ENCODE peak calls at places on chromosomes 2 and 18, in five cellular contexts. D is GM12878, Q is HepG2, E is A549, Z is H1. O is an unnamed sample.

GRCh38 chr2:102317715-102318114 is 6.4 kb downstream of the IL1RL1 start:
- DNase-seq in D (no peak), Q (no peak), E (no peak), Z (no peak), O (no peak)

GRCh38 chr18:75341897-75342296 is 85.6 kb downstream of the SMIM21 start:
- DNase-seq in D (no peak), Q (no peak), E (no peak), Z (no peak), O (no peak)

GRCh38 chr2:104863229-104863584 is 9.3 kb downstream of the POU3F3 start:
- DNase-seq in D (no peak), Q (no peak), E (no peak), Z (no peak), O (no peak)

GRCh38 chr2:40256649-40257048 is 195.2 kb downstream of the SLC8A1 start:
- DNase-seq in D (no peak), Q (peak; percentile 12), E (peak; percentile 11), Z (peak; percentile 51), O (no peak)

GRCh38 chr2:52818958-52819357 is 948.6 kb upstream of the CHAC2 start:
- DNase-seq in D (no peak), Q (no peak), E (no peak), Z (no peak), O (no peak)

GRCh38 chr2:42545023-42545713 is 23.3 kb upstream of the MTA3 start:
- DNase-seq in D (no peak), Q (no peak), E (no peak), Z (no peak), O (no peak)

GRCh38 chr2:23566236-23567142 is 181.5 kb downstream of the KLHL29 start:
- DNase-seq in D (no peak), Q (peak; percentile 24), E (peak; percentile 74), Z (peak; percentile 31), O (peak; percentile 72)

GRCh38 chr2:65353046-65353445 is 79.4 kb downstream of the SPRED2 start:
- DNase-seq in D (no peak), Q (no peak), E (no peak), Z (no peak), O (peak; percentile 37)

GRCh38 chr2:191385416-191386160 is 140.4 kb downstream of the MYO1B start:
- DNase-seq in D (no peak), Q (no peak), E (no peak), Z (no peak), O (no peak)

GRCh38 chr18:74459877-74460276 is 2.8 kb upstream of the DIPK1C start:
- DNase-seq in D (no peak), Q (no peak), E (peak; percentile 32), Z (no peak), O (peak; percentile 20)

GRCh38 chr18:27109403-27109802 is 75.7 kb downstream of the CHST9 start:
- DNase-seq in D (no peak), Q (no peak), E (no peak), Z (no peak), O (no peak)

GRCh38 chr2:177998006-177998405 is 74.6 kb downstream of the PDE11A start:
- DNase-seq in D (no peak), Q (no peak), E (no peak), Z (no peak), O (no peak)

GRCh38 chr2:114769110-114769509 is 326.7 kb downstream of the DPP10 start:
- DNase-seq in D (no peak), Q (no peak), E (no peak), Z (no peak), O (no peak)

GRCh38 chr2:25131567-25132295 is 36.6 kb downstream of the POMC start:
- DNase-seq in D (no peak), Q (no peak), E (no peak), Z (no peak), O (peak; percentile 57)

GRCh38 chr2:112877423-112877822 is 33.5 kb upstream of the IL37 start:
- DNase-seq in D (no peak), Q (no peak), E (no peak), Z (no peak), O (no peak)

GRCh38 chr2:229375241-229375640 is 104.2 kb upstream of the PID1 start:
- DNase-seq in D (no peak), Q (no peak), E (no peak), Z (no peak), O (no peak)

GRCh38 chr2:172106128-172106961 is 3.6 kb upstream of the DLX2 start:
- DNase-seq in D (no peak), Q (peak; percentile 59), E (peak; percentile 82), Z (no peak), O (no peak)

GRCh38 chr2:241666627-241667400 is 19.8 kb downstream of the DTYMK start:
- DNase-seq in D (no peak), Q (no peak), E (no peak), Z (no peak), O (no peak)

GRCh38 chr18:67553471-67553870 is 37.0 kb upstream of the DSEL start:
- DNase-seq in D (no peak), Q (no peak), E (no peak), Z (no peak), O (no peak)

GRCh38 chr2:175309799-175310198 is 128.3 kb upstream of the ATP5MC3 start:
- DNase-seq in D (no peak), Q (peak; percentile 27), E (peak; percentile 22), Z (peak; percentile 23), O (peak; percentile 48)

GRCh38 chr2:55493220-55493619 is 26.3 kb upstream of the CFAP36 start:
- DNase-seq in D (no peak), Q (no peak), E (no peak), Z (no peak), O (no peak)

GRCh38 chr2:35365859-35366258 is 989.7 kb upstream of the CRIM1 start:
- DNase-seq in D (no peak), Q (no peak), E (no peak), Z (no peak), O (no peak)

GRCh38 chr18:34834897-34835296 is 124.8 kb downstream of the DTNA start:
- DNase-seq in D (no peak), Q (no peak), E (no peak), Z (no peak), O (no peak)

GRCh38 chr2:165868211-165868610 is 74.2 kb upstream of the GALNT3 start:
- DNase-seq in D (no peak), Q (no peak), E (no peak), Z (no peak), O (no peak)

GRCh38 chr18:10133516-10133915 is 219.7 kb downstream of the VAPA start:
- DNase-seq in D (no peak), Q (no peak), E (no peak), Z (no peak), O (no peak)

GRCh38 chr18:69138088-69138487 is 262.6 kb upstream of the DOK6 start:
- DNase-seq in D (no peak), Q (no peak), E (no peak), Z (no peak), O (no peak)

GRCh38 chr18:35777042-35777441 is 195.4 kb upstream of the RMP24 start:
- DNase-seq in D (no peak), Q (peak; percentile 16), E (peak; percentile 22), Z (no peak), O (peak; percentile 27)

GRCh38 chr2:134218928-134219707 is 34.8 kb upstream of the MGAT5 start:
- DNase-seq in D (no peak), Q (no peak), E (no peak), Z (no peak), O (peak; percentile 32)

GRCh38 chr2:220445429-220446105 is 818.1 kb downstream of the SLC4A3 start:
- DNase-seq in D (no peak), Q (no peak), E (no peak), Z (no peak), O (no peak)

GRCh38 chr18:54388203-54389142 is 30.8 kb downstream of the C18orf54 start:
- DNase-seq in D (peak; percentile 40), Q (peak; percentile 80), E (peak; percentile 19), Z (peak; percentile 70), O (peak; percentile 61)

GRCh38 chr2:74374509-74375205 is 5.5 kb downstream of the DCTN1 start:
- DNase-seq in D (no peak), Q (no peak), E (no peak), Z (peak; percentile 59), O (peak; percentile 76)

GRCh38 chr18:52343731-52344340 is 3.8 kb downstream of the DCC start:
- DNase-seq in D (no peak), Q (no peak), E (no peak), Z (no peak), O (no peak)

GRCh38 chr2:217099561-217099960 is 239.7 kb upstream of the TNP1 start:
- DNase-seq in D (no peak), Q (no peak), E (no peak), Z (no peak), O (no peak)

GRCh38 chr2:55026202-55026601 is 24.0 kb downstream of the RTN4 start:
- DNase-seq in D (no peak), Q (peak; percentile 81), E (no peak), Z (no peak), O (no peak)

GRCh38 chr2:158457826-158458616 is 1.3 kb downstream of the PKP4 start:
- DNase-seq in D (no peak), Q (peak; percentile 95), E (peak; percentile 65), Z (peak; percentile 56), O (peak; percentile 74)

GRCh38 chr2:85015653-85016360 is 44.8 kb downstream of the KCMF1 start:
- DNase-seq in D (no peak), Q (no peak), E (no peak), Z (no peak), O (no peak)

GRCh38 chr2:127932199-127932877 is 46.6 kb upstream of the AMMECR1L start:
- DNase-seq in D (no peak), Q (no peak), E (no peak), Z (no peak), O (no peak)

GRCh38 chr18:72530622-72531021 is 13.5 kb downstream of the CBLN2 start:
- DNase-seq in D (no peak), Q (no peak), E (no peak), Z (no peak), O (no peak)
- TF ChIP-seq KDM1A in D (no peak), Q (no peak), E (no peak), Z (no peak), O (no peak)

DNA sequence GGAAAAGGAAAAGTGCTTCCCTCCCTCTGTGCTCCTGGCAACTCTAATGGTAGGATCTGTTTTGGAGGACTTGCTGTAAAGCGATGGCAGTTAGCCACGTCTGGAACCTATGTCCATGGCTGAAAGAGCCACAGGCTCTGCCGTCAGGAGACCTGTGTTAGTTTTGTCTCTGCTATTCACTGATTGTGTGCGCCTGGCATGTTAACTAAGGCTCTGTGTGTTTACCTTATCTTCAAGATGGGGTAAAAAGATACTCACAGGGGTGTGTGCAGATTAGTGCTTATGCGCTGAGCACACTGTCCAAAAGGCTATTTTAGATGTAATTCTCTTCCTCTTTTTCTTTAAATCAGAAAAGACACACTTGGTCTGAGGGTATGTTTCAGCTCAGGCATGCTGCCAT is 109.8 kb upstream of the LTBP1 start:
- DNase-seq in D (no peak), Q (no peak), E (no peak), Z (no peak), O (peak; percentile 42)
- TF ChIP-seq CTCF in D (no peak), Q (no peak), E (no peak), Z (no peak), O (no peak)

GRCh38 chr2:48946444-48947048 is 191.0 kb upstream of the LHCGR start:
- DNase-seq in D (peak; percentile 20), Q (peak; percentile 62), E (peak; percentile 41), Z (no peak), O (peak; percentile 73)
- TF ChIP-seq KDM1A in D (no peak), Q (no peak), E (no peak), Z (no peak), O (no peak)

DNA sequence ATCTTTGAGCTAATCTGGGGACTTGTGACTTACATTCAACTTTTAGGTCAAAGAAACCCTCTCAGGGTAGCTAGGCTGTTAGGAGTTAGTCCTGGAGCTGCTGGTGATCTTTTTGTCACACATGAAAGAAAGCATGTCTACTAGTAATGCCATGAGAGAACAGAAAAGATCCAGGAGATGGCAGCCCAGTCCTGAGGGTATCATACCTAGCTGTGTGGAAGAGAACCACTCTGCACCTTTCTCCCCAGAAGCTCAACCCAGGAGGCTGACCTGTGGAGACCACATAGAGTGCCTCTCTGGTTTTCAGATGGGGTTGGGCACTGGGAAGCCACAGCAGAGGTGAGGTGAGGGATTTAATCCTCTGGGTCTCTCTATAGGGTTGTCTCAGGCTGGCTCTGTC is 460.2 kb upstream of the UBE2E3 start:
- DNase-seq in D (no peak), Q (no peak), E (no peak), Z (no peak), O (no peak)
- TF ChIP-seq CTCF in D (no peak), Q (peak; percentile 13), E (peak; percentile 16), Z (no peak), O (no peak)

O was measured in K562.